ENCODE peak calls at places on chromosomes 2 and 18, in six cellular contexts. Z is esophagus squamous epithelium, M is AG09309, W is breast epithelium, Q is tibial artery, L is fibroblast of mammary gland. F is an unnamed sample.

GRCh38 chr2:191657977-191658376 is 20.0 kb upstream of the NABP1 start:
- DNase-seq in W (no peak), Z (no peak), L (peak), Q (no peak), M (peak), F (peak)

GRCh38 chr18:79484661-79485621 is 89.2 kb downstream of the NFATC1 start:
- DNase-seq in Q (peak), M (peak), L (peak), W (no peak), Z (no peak), F (peak)

GRCh38 chr2:101731221-101732054 is 33.9 kb downstream of the MAP4K4 start:
- DNase-seq in L (no peak), Q (no peak), Z (no peak), M (no peak), W (no peak), F (no peak)

GRCh38 chr2:198203306-198203705 is 398.9 kb downstream of the PLCL1 start:
- DNase-seq in L (no peak), W (no peak), Z (no peak), Q (no peak), M (no peak), F (peak)

GRCh38 chr18:62725896-62726295 is 10.6 kb downstream of the PHLPP1 start:
- DNase-seq in Q (no peak), M (no peak), Z (no peak), L (no peak), W (no peak), F (no peak)

GRCh38 chr2:181465686-181466375 is 8.6 kb downstream of the ITGA4 start:
- DNase-seq in L (peak), Q (no peak), W (no peak), Z (no peak), M (peak), F (peak)

GRCh38 chr2:19860022-19860421 is 41.8 kb downstream of the TTC32 start:
- DNase-seq in L (no peak), M (no peak), Q (peak), Z (no peak), W (peak), F (no peak)

GRCh38 chr2:22970284-22970975 is 414.5 kb upstream of the KLHL29 start:
- DNase-seq in M (no peak), Q (no peak), L (no peak), Z (no peak), W (no peak), F (no peak)

GRCh38 chr2:57842531-57842930 is 204.1 kb upstream of the VRK2 start:
- DNase-seq in Q (no peak), L (peak), Z (no peak), M (peak), W (no peak), F (peak)

GRCh38 chr18:55753643-55754255 is 165.8 kb upstream of the TCF4 start:
- DNase-seq in M (no peak), W (no peak), Z (no peak), Q (no peak), L (peak), F (peak)

GRCh38 chr2:61426267-61426897 is 44.5 kb downstream of the USP34 start:
- DNase-seq in Z (peak), L (peak), W (no peak), Q (no peak), M (no peak), F (no peak)

GRCh38 chr2:144475044-144475443 is 44.9 kb downstream of the ZEB2 start:
- DNase-seq in W (no peak), M (no peak), Z (no peak), L (no peak), Q (no peak), F (no peak)

GRCh38 chr2:66604911-66605310 is 170.0 kb downstream of the MEIS1 start:
- DNase-seq in L (no peak), Z (no peak), M (no peak), Q (no peak), W (no peak), F (no peak)

GRCh38 chr2:120607506-120607905 is 128.2 kb upstream of the GLI2 start:
- DNase-seq in M (no peak), W (no peak), Z (no peak), L (no peak), Q (no peak), F (no peak)

GRCh38 chr2:177296047-177296446 is 31.5 kb upstream of the NFE2L2 start:
- DNase-seq in W (no peak), Q (no peak), M (no peak), Z (no peak), L (peak), F (peak)

GRCh38 chr18:8462651-8463185 is 146.5 kb upstream of the RAB12 start:
- DNase-seq in Q (peak), Z (no peak), W (no peak), M (no peak), L (no peak), F (no peak)

GRCh38 chr18:31772699-31773098 is 12.0 kb upstream of the SLC25A52 start:
- DNase-seq in L (no peak), W (no peak), Z (no peak), M (no peak), Q (no peak), F (no peak)

GRCh38 chr18:31778391-31778950 is 17.8 kb upstream of the SLC25A52 start:
- DNase-seq in Z (no peak), M (no peak), W (no peak), L (no peak), Q (no peak), F (no peak)

GRCh38 chr18:31774477-31774785 is 13.8 kb upstream of the SLC25A52 start:
- DNase-seq in M (no peak), Z (no peak), Q (no peak), W (no peak), L (no peak), F (no peak)

GRCh38 chr18:31773774-31774476 is 13.2 kb upstream of the SLC25A52 start:
- DNase-seq in Z (no peak), W (no peak), M (no peak), L (no peak), Q (no peak), F (no peak)

DNA sequence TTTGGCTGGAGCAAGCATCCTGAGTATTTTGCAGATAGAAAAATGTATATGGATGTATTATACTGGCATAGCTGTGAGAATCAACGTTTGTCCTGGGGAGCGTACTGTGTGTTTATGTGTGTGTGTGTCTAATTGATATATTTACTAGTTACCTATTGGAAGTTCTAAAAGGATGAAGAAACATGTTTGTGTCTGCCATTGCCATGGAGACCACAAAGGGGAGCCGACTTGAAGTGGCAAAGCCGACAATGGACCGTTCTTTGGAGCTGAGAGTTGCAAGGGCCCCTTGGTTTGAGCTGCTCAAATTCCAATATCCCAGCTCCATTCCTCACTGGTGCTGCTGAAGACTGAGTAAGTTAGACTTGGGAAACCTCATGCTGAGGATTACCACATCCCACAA is 14.3 kb upstream of the SLC25A52 start:
- DNase-seq in L (no peak), Q (no peak), M (no peak), Z (no peak), W (no peak), F (no peak)
- TF ChIP-seq CTCF in L (no peak), Q (no peak), M (no peak), Z (no peak), W (no peak), F (no peak)

GRCh38 chr2:10039658-10040410 is 3.5 kb upstream of the KLF11 start:
- DNase-seq in W (peak), L (peak), Q (no peak), Z (no peak), M (no peak), F (peak)
- TF ChIP-seq CTCF in W (peak), L (no peak), Q (no peak), Z (no peak), M (no peak), F (no peak)

DNA sequence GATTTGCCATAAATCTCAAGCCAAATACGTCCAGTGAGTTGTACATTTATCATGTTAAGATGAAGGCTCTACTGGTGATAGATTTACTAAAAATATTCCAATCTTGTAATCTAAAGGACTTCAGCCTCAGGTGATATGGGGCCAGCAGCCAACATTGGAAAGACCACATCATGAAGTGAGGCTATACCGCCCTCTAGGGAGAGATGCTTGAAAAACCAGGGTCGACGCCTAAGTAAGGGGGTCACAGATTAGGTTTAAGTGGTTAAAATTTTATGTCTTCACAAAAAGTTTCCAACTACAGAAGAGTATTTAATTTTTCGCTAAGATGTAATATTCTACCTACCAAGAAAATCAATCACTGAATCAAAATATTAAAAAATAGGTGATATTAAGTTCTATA is 33.3 kb downstream of the DOCK10 start:
- DNase-seq in Z (no peak), Q (no peak), L (no peak), W (no peak), M (no peak), F (no peak)
- TF ChIP-seq CTCF in Z (no peak), Q (no peak), L (peak), W (no peak), M (peak), F (peak)

DNA sequence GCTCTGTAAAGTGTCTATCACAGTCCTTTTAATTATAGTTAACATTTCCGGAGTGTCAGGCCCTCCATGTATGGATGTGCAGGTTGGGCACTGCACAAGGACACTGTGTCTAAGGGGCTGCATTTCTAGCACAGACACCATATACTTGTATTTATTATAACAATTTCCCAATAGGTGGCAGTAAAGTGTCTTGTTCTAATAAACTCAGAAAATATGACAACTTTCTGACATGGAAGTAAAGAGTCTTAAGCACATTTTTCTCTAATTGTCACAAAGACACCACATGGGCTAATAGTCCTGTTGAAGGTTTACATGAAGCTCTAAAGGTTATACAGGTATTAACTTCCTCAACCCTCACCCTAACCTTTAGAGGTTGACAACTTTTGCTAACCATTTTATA is 156.6 kb downstream of the DYSF start:
- DNase-seq in Z (no peak), W (no peak), L (peak), Q (no peak), M (peak), F (peak)
- TF ChIP-seq CTCF in Z (peak), W (no peak), L (peak), Q (peak), M (peak), F (peak)

GRCh38 chr2:142140434-142140845 is 9.6 kb upstream of the LRP1B start:
- DNase-seq in Z (no peak), L (peak), W (no peak), M (no peak), Q (no peak), F (peak)
- TF ChIP-seq CTCF in Z (peak), L (peak), W (peak), M (peak), Q (peak), F (peak)

GRCh38 chr2:16261071-16261470 is 320.7 kb downstream of the MYCN start:
- DNase-seq in Z (no peak), L (no peak), M (no peak), Q (no peak), W (no peak), F (no peak)

GRCh38 chr2:16259010-16259409 is 318.7 kb downstream of the MYCN start:
- DNase-seq in Z (no peak), L (no peak), M (no peak), Q (no peak), W (no peak), F (no peak)

GRCh38 chr2:16258350-16258749 is 318.0 kb downstream of the MYCN start:
- DNase-seq in Q (no peak), L (no peak), Z (no peak), W (no peak), M (no peak), F (no peak)

GRCh38 chr2:16261791-16262190 is 321.4 kb downstream of the MYCN start:
- DNase-seq in W (no peak), M (no peak), L (no peak), Q (no peak), Z (no peak), F (no peak)

DNA sequence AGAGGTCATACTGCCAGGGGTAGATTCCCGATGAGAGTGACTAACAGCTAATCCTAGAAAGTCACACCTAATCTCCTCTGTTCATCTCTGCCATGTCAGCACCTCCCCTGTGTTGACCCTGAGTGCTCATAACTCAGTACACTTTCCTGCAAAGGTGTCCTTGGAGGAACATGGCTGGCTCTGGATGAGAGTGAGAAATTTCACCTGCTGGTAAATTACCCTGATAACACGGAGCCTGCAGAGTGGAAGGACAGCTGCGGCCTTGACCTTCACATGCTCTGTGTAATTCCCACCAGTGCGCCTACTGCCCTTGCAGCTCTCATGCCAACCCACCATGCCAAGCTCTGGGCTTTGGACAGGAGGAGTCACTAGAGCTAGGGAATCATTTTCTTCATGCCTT is 319.7 kb downstream of the MYCN start:
- DNase-seq in Q (no peak), M (no peak), L (no peak), Z (no peak), W (no peak), F (no peak)
- TF ChIP-seq CTCF in Q (no peak), M (no peak), L (no peak), Z (no peak), W (no peak), F (no peak)

GRCh38 chr2:86193901-86194567 is 1.2 kb downstream of the IMMT start:
- DNase-seq in L (no peak), M (no peak), Q (no peak), W (no peak), Z (no peak), F (no peak)
- TF ChIP-seq CTCF in L (no peak), M (peak), Q (no peak), W (no peak), Z (no peak), F (no peak)

DNA sequence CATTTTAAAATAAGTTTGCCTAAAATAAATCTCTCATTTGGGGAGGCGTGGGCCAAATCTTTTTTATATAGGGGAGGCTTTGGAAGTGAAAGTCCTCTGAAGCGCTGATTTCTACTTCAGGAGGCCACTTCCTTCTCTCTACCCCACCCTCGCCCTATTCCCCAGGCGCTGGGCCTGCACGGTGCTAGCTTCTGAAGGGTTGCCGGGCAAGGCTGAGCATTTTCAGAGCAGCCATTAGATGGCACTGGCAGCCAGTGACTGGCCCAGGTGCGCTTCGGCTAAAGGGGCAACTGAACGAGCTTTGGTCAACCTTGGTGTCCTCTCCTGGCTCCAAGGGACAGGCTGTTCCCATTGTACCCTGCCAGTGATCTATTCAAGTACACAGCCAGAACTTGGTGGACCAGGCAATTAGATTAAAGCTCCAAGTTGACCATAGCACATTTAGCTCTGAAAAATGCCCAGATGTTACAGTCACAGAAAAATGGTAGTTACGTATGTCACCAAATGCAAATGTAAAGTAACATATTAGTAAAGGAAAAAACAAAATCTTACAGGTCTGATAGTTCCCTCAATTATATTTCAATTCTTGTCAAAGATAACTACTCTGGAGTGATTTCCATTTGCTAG is 2.3 kb downstream of the POMC start:
- DNase-seq in L (no peak), W (no peak), M (no peak), Z (peak), Q (no peak), F (no peak)
- TF ChIP-seq CTCF in L (no peak), W (no peak), M (peak), Z (no peak), Q (no peak), F (peak)

GRCh38 chr2:201275991-201276390 is 15.7 kb downstream of the CASP8 start:
- DNase-seq in M (no peak), Q (no peak), Z (no peak), L (no peak), W (no peak), F (no peak)
- TF ChIP-seq CTCF in M (no peak), Q (no peak), Z (no peak), L (no peak), W (no peak), F (no peak)